ENCODE peak calls at places on chromosome 15, in eight cellular contexts. One of them, this sample, is unnamed.

GRCh38 chr15:44101286-44101685 is 93.8 kb downstream of the FRMD5 start:
- DNase-seq in PC-3: no peak
- DNase-seq in uterus: no peak
- DNase-seq in tibial nerve: no peak
- DNase-seq in HFF-Myc: no peak
- DNase-seq in hepatocyte: no peak
- DNase-seq in mucosa of descending colon: no peak
- DNase-seq in sigmoid colon: no peak
- DNase-seq in this sample: no peak

GRCh38 chr15:27665002-27665401 is 434.1 kb downstream of the OCA2 start:
- DNase-seq in PC-3: no peak
- DNase-seq in uterus: no peak
- DNase-seq in tibial nerve: no peak
- DNase-seq in HFF-Myc: no peak
- DNase-seq in hepatocyte: no peak
- DNase-seq in mucosa of descending colon: no peak
- DNase-seq in sigmoid colon: no peak
- DNase-seq in this sample: no peak

GRCh38 chr15:40217166-40217785 is 21.6 kb upstream of the PAK6 start:
- DNase-seq in PC-3: peak; percentile 92
- DNase-seq in uterus: no peak
- DNase-seq in tibial nerve: peak; percentile 80
- DNase-seq in HFF-Myc: peak; percentile 56
- DNase-seq in hepatocyte: peak; percentile 90
- DNase-seq in mucosa of descending colon: peak; percentile 82
- DNase-seq in sigmoid colon: no peak
- DNase-seq in this sample: no peak

GRCh38 chr15:100111103-100112060 is 230.4 kb downstream of the ADAMTS17 start:
- DNase-seq in PC-3: peak; percentile 85
- DNase-seq in uterus: peak; percentile 57
- DNase-seq in tibial nerve: peak; percentile 48
- DNase-seq in HFF-Myc: peak; percentile 56
- DNase-seq in hepatocyte: peak; percentile 80
- DNase-seq in mucosa of descending colon: peak; percentile 19
- DNase-seq in sigmoid colon: peak; percentile 80
- DNase-seq in this sample: no peak

GRCh38 chr15:74396445-74397238 is 29.2 kb upstream of the CYP11A1 start:
- DNase-seq in PC-3: peak; percentile 98
- DNase-seq in uterus: no peak
- DNase-seq in tibial nerve: no peak
- DNase-seq in HFF-Myc: no peak
- DNase-seq in hepatocyte: peak; percentile 70
- DNase-seq in mucosa of descending colon: peak; percentile 18
- DNase-seq in sigmoid colon: no peak
- DNase-seq in this sample: no peak

GRCh38 chr15:41967506-41968206 is 4.7 kb downstream of the EHD4 start:
- DNase-seq in PC-3: no peak
- DNase-seq in uterus: no peak
- DNase-seq in tibial nerve: peak; percentile 40
- DNase-seq in HFF-Myc: no peak
- DNase-seq in hepatocyte: no peak
- DNase-seq in mucosa of descending colon: peak; percentile 39
- DNase-seq in sigmoid colon: peak; percentile 71
- DNase-seq in this sample: no peak

GRCh38 chr15:63596666-63597032 is 538 bp upstream of the FBXL22 start:
- DNase-seq in PC-3: no peak
- DNase-seq in uterus: no peak
- DNase-seq in tibial nerve: no peak
- DNase-seq in HFF-Myc: no peak
- DNase-seq in hepatocyte: peak; percentile 34
- DNase-seq in mucosa of descending colon: no peak
- DNase-seq in sigmoid colon: no peak
- DNase-seq in this sample: no peak

GRCh38 chr15:101148881-101149664 is 102.8 kb downstream of the CHSY1 start:
- DNase-seq in PC-3: no peak
- DNase-seq in uterus: no peak
- DNase-seq in tibial nerve: no peak
- DNase-seq in HFF-Myc: no peak
- DNase-seq in hepatocyte: peak; percentile 47
- DNase-seq in mucosa of descending colon: no peak
- DNase-seq in sigmoid colon: peak; percentile 35
- DNase-seq in this sample: no peak

GRCh38 chr15:68997050-68997449 is 17.4 kb upstream of the NOX5 start:
- DNase-seq in PC-3: no peak
- DNase-seq in uterus: no peak
- DNase-seq in tibial nerve: no peak
- DNase-seq in HFF-Myc: no peak
- DNase-seq in hepatocyte: no peak
- DNase-seq in mucosa of descending colon: no peak
- DNase-seq in sigmoid colon: no peak
- DNase-seq in this sample: no peak

GRCh38 chr15:33314115-33314514 is 3.3 kb downstream of the RYR3 start:
- DNase-seq in PC-3: no peak
- DNase-seq in uterus: no peak
- DNase-seq in tibial nerve: no peak
- DNase-seq in HFF-Myc: no peak
- DNase-seq in hepatocyte: no peak
- DNase-seq in mucosa of descending colon: no peak
- DNase-seq in sigmoid colon: no peak
- DNase-seq in this sample: no peak

GRCh38 chr15:67187351-67187854 is 67.1 kb downstream of the AAGAB start:
- DNase-seq in PC-3: no peak
- DNase-seq in uterus: no peak
- DNase-seq in tibial nerve: no peak
- DNase-seq in HFF-Myc: no peak
- DNase-seq in hepatocyte: no peak
- DNase-seq in mucosa of descending colon: no peak
- DNase-seq in sigmoid colon: peak; percentile 82
- DNase-seq in this sample: no peak

GRCh38 chr15:63462053-63462452 is 42.3 kb upstream of the USP3 start:
- DNase-seq in PC-3: peak; percentile 70
- DNase-seq in uterus: no peak
- DNase-seq in tibial nerve: no peak
- DNase-seq in HFF-Myc: no peak
- DNase-seq in hepatocyte: no peak
- DNase-seq in mucosa of descending colon: no peak
- DNase-seq in sigmoid colon: no peak
- DNase-seq in this sample: no peak

GRCh38 chr15:56244237-56244810 is 645 bp upstream of the RFX7 start:
- DNase-seq in PC-3: peak; percentile 19
- DNase-seq in uterus: peak; percentile 45
- DNase-seq in tibial nerve: peak; percentile 26
- DNase-seq in HFF-Myc: peak; percentile 76
- DNase-seq in hepatocyte: peak; percentile 60
- DNase-seq in mucosa of descending colon: peak; percentile 55
- DNase-seq in sigmoid colon: peak; percentile 69
- DNase-seq in this sample: no peak

GRCh38 chr15:23670970-23671369 is 16.1 kb downstream of the NDN start:
- DNase-seq in PC-3: no peak
- DNase-seq in uterus: no peak
- DNase-seq in tibial nerve: no peak
- DNase-seq in HFF-Myc: no peak
- DNase-seq in hepatocyte: no peak
- DNase-seq in mucosa of descending colon: no peak
- DNase-seq in sigmoid colon: no peak
- DNase-seq in this sample: no peak

GRCh38 chr15:60745469-60745971 is 266.6 kb upstream of the ICE2 start:
- DNase-seq in PC-3: no peak
- DNase-seq in uterus: peak; percentile 74
- DNase-seq in tibial nerve: peak; percentile 54
- DNase-seq in HFF-Myc: peak; percentile 35
- DNase-seq in hepatocyte: no peak
- DNase-seq in mucosa of descending colon: peak; percentile 24
- DNase-seq in sigmoid colon: peak; percentile 93
- DNase-seq in this sample: no peak

GRCh38 chr15:83571820-83572707 is 81.9 kb upstream of the ADAMTSL3 start:
- DNase-seq in PC-3: peak; percentile 68
- DNase-seq in uterus: no peak
- DNase-seq in tibial nerve: no peak
- DNase-seq in HFF-Myc: peak; percentile 7
- DNase-seq in hepatocyte: peak; percentile 23
- DNase-seq in mucosa of descending colon: no peak
- DNase-seq in sigmoid colon: no peak
- DNase-seq in this sample: no peak

GRCh38 chr15:56307180-56307579 is 58.0 kb upstream of the TEX9 start:
- DNase-seq in PC-3: no peak
- DNase-seq in uterus: no peak
- DNase-seq in tibial nerve: no peak
- DNase-seq in HFF-Myc: no peak
- DNase-seq in hepatocyte: no peak
- DNase-seq in mucosa of descending colon: no peak
- DNase-seq in sigmoid colon: no peak
- DNase-seq in this sample: no peak

GRCh38 chr15:77541421-77542181 is 91.1 kb downstream of the LINGO1 start:
- DNase-seq in PC-3: no peak
- DNase-seq in uterus: no peak
- DNase-seq in tibial nerve: no peak
- DNase-seq in HFF-Myc: peak; percentile 22
- DNase-seq in hepatocyte: no peak
- DNase-seq in mucosa of descending colon: no peak
- DNase-seq in sigmoid colon: peak; percentile 61
- DNase-seq in this sample: no peak

GRCh38 chr15:74265046-74265639 is 29.0 kb downstream of the CCDC33 start:
- DNase-seq in PC-3: peak; percentile 26
- DNase-seq in uterus: no peak
- DNase-seq in tibial nerve: no peak
- DNase-seq in HFF-Myc: no peak
- DNase-seq in hepatocyte: peak; percentile 79
- DNase-seq in mucosa of descending colon: peak; percentile 24
- DNase-seq in sigmoid colon: no peak
- DNase-seq in this sample: no peak

GRCh38 chr15:34721802-34722795 is 32.7 kb downstream of the GJD2 start:
- DNase-seq in PC-3: no peak
- DNase-seq in uterus: peak; percentile 19
- DNase-seq in tibial nerve: peak; percentile 7
- DNase-seq in HFF-Myc: no peak
- DNase-seq in hepatocyte: peak; percentile 52
- DNase-seq in mucosa of descending colon: no peak
- DNase-seq in sigmoid colon: peak; percentile 63
- DNase-seq in this sample: peak; percentile 48
- TF ChIP-seq CTCF in PC-3: no peak
- TF ChIP-seq CTCF in uterus: no peak
- TF ChIP-seq CTCF in tibial nerve: no peak
- TF ChIP-seq CTCF in HFF-Myc: peak; percentile 11
- TF ChIP-seq CTCF in hepatocyte: no peak
- TF ChIP-seq CTCF in mucosa of descending colon: no peak
- TF ChIP-seq CTCF in sigmoid colon: no peak
- TF ChIP-seq CTCF in this sample: peak; percentile 10

GRCh38 chr15:47551559-47551958 is 165.7 kb upstream of the SEMA6D start:
- DNase-seq in PC-3: no peak
- DNase-seq in uterus: no peak
- DNase-seq in tibial nerve: no peak
- DNase-seq in HFF-Myc: no peak
- DNase-seq in hepatocyte: no peak
- DNase-seq in mucosa of descending colon: no peak
- DNase-seq in sigmoid colon: no peak
- DNase-seq in this sample: no peak

GRCh38 chr15:47552978-47553608 is 164.2 kb upstream of the SEMA6D start:
- DNase-seq in PC-3: no peak
- DNase-seq in uterus: no peak
- DNase-seq in tibial nerve: no peak
- DNase-seq in HFF-Myc: no peak
- DNase-seq in hepatocyte: no peak
- DNase-seq in mucosa of descending colon: peak; percentile 44
- DNase-seq in sigmoid colon: no peak
- DNase-seq in this sample: no peak

GRCh38 chr15:47553933-47554332 is 163.4 kb upstream of the SEMA6D start:
- DNase-seq in PC-3: no peak
- DNase-seq in uterus: no peak
- DNase-seq in tibial nerve: no peak
- DNase-seq in HFF-Myc: no peak
- DNase-seq in hepatocyte: no peak
- DNase-seq in mucosa of descending colon: no peak
- DNase-seq in sigmoid colon: no peak
- DNase-seq in this sample: no peak

GRCh38 chr15:47548986-47549385 is 168.3 kb upstream of the SEMA6D start:
- DNase-seq in PC-3: no peak
- DNase-seq in uterus: no peak
- DNase-seq in tibial nerve: no peak
- DNase-seq in HFF-Myc: no peak
- DNase-seq in hepatocyte: no peak
- DNase-seq in mucosa of descending colon: no peak
- DNase-seq in sigmoid colon: no peak
- DNase-seq in this sample: no peak

DNA sequence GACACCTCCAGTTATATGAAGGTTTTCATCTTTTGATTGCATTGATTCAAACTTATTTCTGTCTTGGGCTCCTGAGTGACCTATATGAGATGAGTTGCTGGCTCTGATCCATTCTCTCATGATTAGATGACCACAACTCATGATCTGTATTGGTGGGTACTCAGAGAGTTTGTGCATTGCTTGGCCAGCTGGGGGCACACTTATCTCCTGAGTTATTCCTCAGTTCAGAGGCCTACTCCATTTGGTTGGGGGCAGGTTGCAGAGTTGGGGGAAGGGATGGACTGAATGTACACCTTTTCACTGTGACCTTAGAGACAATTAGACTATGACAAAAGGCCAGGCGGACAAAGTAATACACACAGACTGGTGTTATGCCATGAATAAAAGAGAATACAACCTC is 166.2 kb upstream of the SEMA6D start:
- DNase-seq in PC-3: peak; percentile 20
- DNase-seq in uterus: no peak
- DNase-seq in tibial nerve: no peak
- DNase-seq in HFF-Myc: no peak
- DNase-seq in hepatocyte: no peak
- DNase-seq in mucosa of descending colon: peak; percentile 18
- DNase-seq in sigmoid colon: no peak
- DNase-seq in this sample: no peak
- TF ChIP-seq CTCF in PC-3: peak; percentile 52
- TF ChIP-seq CTCF in uterus: no peak
- TF ChIP-seq CTCF in tibial nerve: no peak
- TF ChIP-seq CTCF in HFF-Myc: no peak
- TF ChIP-seq CTCF in hepatocyte: no peak
- TF ChIP-seq CTCF in mucosa of descending colon: no peak
- TF ChIP-seq CTCF in sigmoid colon: no peak
- TF ChIP-seq CTCF in this sample: peak; percentile 13

DNA sequence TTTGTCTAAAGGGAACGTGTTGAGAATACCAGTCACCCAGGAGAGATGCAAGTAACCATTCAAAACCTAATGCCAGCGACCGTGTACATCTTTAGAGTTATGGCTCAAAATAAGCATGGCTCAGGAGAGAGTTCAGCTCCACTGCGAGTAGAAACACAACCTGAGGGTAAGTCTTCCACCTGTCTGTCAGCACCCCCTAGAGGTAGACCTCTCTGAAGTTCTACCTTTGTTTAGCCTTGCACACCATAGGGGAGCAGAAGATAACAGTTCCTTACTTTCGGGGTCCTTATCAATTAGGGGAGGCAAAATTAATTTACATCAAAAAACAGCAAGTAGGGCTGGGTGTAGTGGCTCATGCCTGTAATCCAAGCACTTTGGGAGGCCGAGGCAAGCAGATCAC is 124.4 kb downstream of the HCN4 start:
- DNase-seq in PC-3: peak; percentile 43
- DNase-seq in uterus: no peak
- DNase-seq in tibial nerve: no peak
- DNase-seq in HFF-Myc: no peak
- DNase-seq in hepatocyte: peak; percentile 42
- DNase-seq in mucosa of descending colon: peak; percentile 48
- DNase-seq in sigmoid colon: no peak
- DNase-seq in this sample: no peak
- TF ChIP-seq CTCF in PC-3: peak; percentile 55
- TF ChIP-seq CTCF in uterus: no peak
- TF ChIP-seq CTCF in tibial nerve: no peak
- TF ChIP-seq CTCF in HFF-Myc: peak; percentile 12
- TF ChIP-seq CTCF in hepatocyte: peak; percentile 45
- TF ChIP-seq CTCF in mucosa of descending colon: no peak
- TF ChIP-seq CTCF in sigmoid colon: no peak
- TF ChIP-seq CTCF in this sample: peak; percentile 34

GRCh38 chr15:48109856-48110531 is 10.8 kb upstream of the SLC24A5 start:
- DNase-seq in PC-3: no peak
- DNase-seq in uterus: no peak
- DNase-seq in tibial nerve: no peak
- DNase-seq in HFF-Myc: no peak
- DNase-seq in hepatocyte: no peak
- DNase-seq in mucosa of descending colon: no peak
- DNase-seq in sigmoid colon: no peak
- DNase-seq in this sample: no peak
- TF ChIP-seq CTCF in PC-3: no peak
- TF ChIP-seq CTCF in uterus: no peak
- TF ChIP-seq CTCF in tibial nerve: no peak
- TF ChIP-seq CTCF in HFF-Myc: peak; percentile 10
- TF ChIP-seq CTCF in hepatocyte: no peak
- TF ChIP-seq CTCF in mucosa of descending colon: no peak
- TF ChIP-seq CTCF in sigmoid colon: no peak
- TF ChIP-seq CTCF in this sample: no peak

This sample was measured in D721Med.